ENCODE peak calls at places on chromosomes 12 and 14, in six cellular contexts. I is lung microvascular endothelial cell, Y is RKO, C is PC-3, Z is NCI-H146, N is cardiac septum. P is an unnamed sample.

GRCh38 chr12:18810537-18811253 is 72.8 kb downstream of the CAPZA3 start:
- DNase-seq in I (no peak), Y (no peak), C (no peak), Z (no peak), N (no peak), P (no peak)

GRCh38 chr12:126428769-126429168 is 1363.5 kb downstream of the AACS start:
- DNase-seq in I (no peak), Y (no peak), C (no peak), Z (no peak), N (no peak), P (no peak)

GRCh38 chr12:65532162-65532561 is 253.7 kb downstream of the MSRB3 start:
- DNase-seq in I (no peak), Y (no peak), C (peak; percentile 16), Z (no peak), N (no peak), P (no peak)

GRCh38 chr14:103989034-103989433 is 46.7 kb upstream of the RD3L start:
- DNase-seq in I (no peak), Y (no peak), C (no peak), Z (no peak), N (no peak), P (no peak)

GRCh38 chr14:33512201-33512600 is 438.7 kb downstream of the EGLN3 start:
- DNase-seq in I (no peak), Y (no peak), C (no peak), Z (no peak), N (no peak), P (no peak)

GRCh38 chr12:22543246-22544037 is 900 bp downstream of the C2CD5 start:
- DNase-seq in I (peak; percentile 37), Y (peak; percentile 74), C (peak; percentile 12), Z (peak; percentile 92), N (peak; percentile 82), P (peak; percentile 39)

GRCh38 chr12:110373025-110373876 is 30.3 kb downstream of the ANAPC7 start:
- DNase-seq in I (no peak), Y (no peak), C (no peak), Z (no peak), N (no peak), P (no peak)

GRCh38 chr12:16531623-16532022 is 74.3 kb downstream of the LMO3 start:
- DNase-seq in I (peak; percentile 15), Y (no peak), C (no peak), Z (peak; percentile 100), N (no peak), P (no peak)

P was measured in CD4-positive, alpha-beta T cell.